ENCODE peak calls at places on chromosomes 11 and 22, in seven cellular contexts. S is adrenal gland, G is body of pancreas, Z is heart left ventricle, B is uterus, P is GM12891, R is sigmoid colon. A is an unnamed sample.

GRCh38 chr11:1916986-1917522 is 2.4 kb upstream of the TNNT3 start:
- DNase-seq in S (no peak), G (no peak), Z (peak), B (peak), P (peak), R (no peak), A (no peak)

GRCh38 chr11:10627816-10628215 is 59.4 kb upstream of the LYVE1 start:
- DNase-seq in S (no peak), G (no peak), Z (no peak), B (no peak), P (no peak), R (no peak), A (no peak)

GRCh38 chr11:45085657-45086501 is 60.6 kb upstream of the PRDM11 start:
- DNase-seq in S (no peak), G (no peak), Z (no peak), B (no peak), P (no peak), R (no peak), A (no peak)

GRCh38 chr11:100434821-100435641 is 252.1 kb upstream of the ARHGAP42 start:
- DNase-seq in S (no peak), G (no peak), Z (no peak), B (no peak), P (no peak), R (no peak), A (no peak)

GRCh38 chr11:86696004-86696403 is 23.6 kb upstream of the ME3 start:
- DNase-seq in S (no peak), G (no peak), Z (no peak), B (no peak), P (no peak), R (no peak), A (no peak)

GRCh38 chr11:99911116-99911515 is 776.0 kb upstream of the ARHGAP42 start:
- DNase-seq in S (no peak), G (no peak), Z (no peak), B (no peak), P (no peak), R (no peak), A (no peak)

GRCh38 chr11:112248216-112248615 is 12.4 kb downstream of the PLET1 start:
- DNase-seq in S (no peak), G (no peak), Z (no peak), B (no peak), P (no peak), R (no peak), A (no peak)

GRCh38 chr11:10385696-10386095 is 69.4 kb upstream of the AMPD3 start:
- DNase-seq in S (no peak), G (peak), Z (peak), B (peak), P (no peak), R (peak), A (no peak)

GRCh38 chr11:92675303-92675702 is 294.1 kb upstream of the MTNR1B start:
- DNase-seq in S (no peak), G (no peak), Z (no peak), B (no peak), P (no peak), R (no peak), A (no peak)

GRCh38 chr11:9462806-9463537 is 2.2 kb downstream of the ZNF143 start:
- DNase-seq in S (no peak), G (no peak), Z (no peak), B (no peak), P (no peak), R (no peak), A (peak)

GRCh38 chr11:9642894-9643293 is 21.0 kb upstream of the SWAP70 start:
- DNase-seq in S (no peak), G (no peak), Z (peak), B (no peak), P (no peak), R (no peak), A (no peak)

GRCh38 chr11:45563801-45564200 is 101.6 kb downstream of the CHST1 start:
- DNase-seq in S (no peak), G (no peak), Z (no peak), B (no peak), P (no peak), R (no peak), A (peak)

GRCh38 chr11:55707029-55707428 is 45.0 kb downstream of the OR4C6 start:
- DNase-seq in S (no peak), G (no peak), Z (no peak), B (no peak), P (no peak), R (no peak), A (peak)

GRCh38 chr11:1138053-1138452 is 19.7 kb upstream of the MUC5AC start:
- DNase-seq in S (no peak), G (no peak), Z (no peak), B (no peak), P (no peak), R (no peak), A (no peak)

GRCh38 chr11:102974552-102975280 is 19.2 kb upstream of the MMP13 start:
- DNase-seq in S (no peak), G (peak), Z (no peak), B (no peak), P (no peak), R (no peak), A (no peak)

GRCh38 chr11:79417069-79417920 is 23.5 kb downstream of the TENM4 start:
- DNase-seq in S (no peak), G (no peak), Z (no peak), B (no peak), P (no peak), R (no peak), A (no peak)

GRCh38 chr22:35918466-35918865 is 110.2 kb downstream of the RBFOX2 start:
- DNase-seq in S (no peak), G (no peak), Z (no peak), B (no peak), P (no peak), R (no peak), A (no peak)

GRCh38 chr11:69914286-69915150 is 95.3 kb upstream of the FGF3 start:
- DNase-seq in S (no peak), G (peak), Z (peak), B (peak), P (no peak), R (peak), A (no peak)

GRCh38 chr11:61805146-61805545 is 11.7 kb downstream of the FADS1 start:
- DNase-seq in S (no peak), G (no peak), Z (no peak), B (no peak), P (no peak), R (no peak), A (no peak)

GRCh38 chr11:3615998-3616397 is 25.8 kb downstream of the ART5 start:
- DNase-seq in S (no peak), G (no peak), Z (no peak), B (no peak), P (no peak), R (peak), A (no peak)

GRCh38 chr11:117538256-117538655 is 210.6 kb downstream of the CEP164 start:
- DNase-seq in S (no peak), G (no peak), Z (no peak), B (no peak), P (no peak), R (no peak), A (no peak)

GRCh38 chr11:16785520-16786128 is 47.2 kb downstream of the C11orf58 start:
- DNase-seq in S (peak), G (peak), Z (peak), B (peak), P (peak), R (peak), A (peak)

GRCh38 chr11:70111269-70112016 is 33.3 kb downstream of the ANO1 start:
- DNase-seq in S (no peak), G (peak), Z (peak), B (no peak), P (no peak), R (no peak), A (no peak)

GRCh38 chr22:38973289-38974169 is 8.6 kb upstream of the APOBEC3B start:
- DNase-seq in S (peak), G (peak), Z (no peak), B (no peak), P (peak), R (no peak), A (peak)

GRCh38 chr11:132640952-132641351 is 891.3 kb downstream of the OPCML start:
- DNase-seq in S (no peak), G (no peak), Z (no peak), B (no peak), P (no peak), R (no peak), A (no peak)

GRCh38 chr11:28476053-28476452 is 367.9 kb downstream of the METTL15 start:
- DNase-seq in S (no peak), G (no peak), Z (peak), B (no peak), P (no peak), R (no peak), A (no peak)

DNA sequence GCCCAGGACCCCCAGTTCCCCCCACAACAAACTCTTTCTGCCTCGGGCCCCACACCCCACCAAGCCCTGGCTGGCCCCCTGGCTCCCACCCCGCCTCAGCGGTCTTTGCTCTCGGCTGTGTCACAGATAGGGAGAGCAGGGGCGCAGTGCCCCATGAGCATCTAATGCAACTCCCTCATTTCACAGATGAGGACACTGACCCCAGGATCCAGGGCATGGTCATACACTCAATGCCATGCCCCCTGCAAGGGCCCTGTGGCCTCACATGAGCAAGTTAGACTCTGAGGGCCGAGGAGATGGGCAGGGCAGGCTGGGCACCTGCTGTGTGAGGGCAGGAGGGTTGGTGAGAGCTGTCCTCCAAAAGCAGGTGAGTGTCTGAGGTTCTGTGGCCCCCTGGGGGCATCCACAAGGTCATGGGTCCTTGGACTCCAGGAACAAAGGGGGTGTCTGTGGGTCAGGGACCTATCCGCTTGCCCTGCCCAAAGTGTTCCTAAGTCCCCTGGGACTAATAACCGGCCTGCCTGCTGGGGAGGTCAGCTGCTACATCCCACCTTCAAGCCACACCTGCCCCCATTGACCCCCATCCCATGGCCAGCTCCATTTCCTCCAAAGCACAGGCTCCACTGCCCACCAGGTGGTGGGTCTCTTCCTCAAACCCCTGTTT is 2.5 kb downstream of the MIF start:
- DNase-seq in S (no peak), G (no peak), Z (no peak), B (no peak), P (no peak), R (peak), A (peak)
- TF ChIP-seq POLR2A in S (no peak), G (no peak), Z (no peak), B (no peak), P (no peak), R (no peak), A (no peak)

GRCh38 chr22:42562684-42563083 is 8.9 kb downstream of the SERHL2 start:
- DNase-seq in S (no peak), G (no peak), Z (no peak), B (no peak), P (no peak), R (no peak), A (peak)

GRCh38 chr22:42561856-42562255 is 8.1 kb downstream of the SERHL2 start:
- DNase-seq in S (no peak), G (no peak), Z (no peak), B (no peak), P (no peak), R (no peak), A (no peak)

GRCh38 chr22:42562282-42562681 is 8.5 kb downstream of the SERHL2 start:
- DNase-seq in S (no peak), G (no peak), Z (no peak), B (no peak), P (peak), R (no peak), A (no peak)

GRCh38 chr22:42564699-42565098 is 10.9 kb downstream of the SERHL2 start:
- DNase-seq in S (no peak), G (no peak), Z (no peak), B (no peak), P (no peak), R (no peak), A (no peak)

GRCh38 chr22:42565956-42566355 is 12.2 kb downstream of the SERHL2 start:
- DNase-seq in S (no peak), G (no peak), Z (no peak), B (no peak), P (no peak), R (no peak), A (no peak)
- TF ChIP-seq POLR2A in S (no peak), G (no peak), Z (no peak), B (no peak), P (no peak), R (no peak), A (no peak)

GRCh38 chr11:64778223-64778472 is 194 bp downstream of the SF1 start:
- DNase-seq in S (no peak), G (no peak), Z (no peak), B (no peak), P (no peak), R (no peak), A (no peak)
- TF ChIP-seq POLR2A in S (no peak), G (no peak), Z (no peak), B (no peak), P (no peak), R (no peak), A (no peak)

DNA sequence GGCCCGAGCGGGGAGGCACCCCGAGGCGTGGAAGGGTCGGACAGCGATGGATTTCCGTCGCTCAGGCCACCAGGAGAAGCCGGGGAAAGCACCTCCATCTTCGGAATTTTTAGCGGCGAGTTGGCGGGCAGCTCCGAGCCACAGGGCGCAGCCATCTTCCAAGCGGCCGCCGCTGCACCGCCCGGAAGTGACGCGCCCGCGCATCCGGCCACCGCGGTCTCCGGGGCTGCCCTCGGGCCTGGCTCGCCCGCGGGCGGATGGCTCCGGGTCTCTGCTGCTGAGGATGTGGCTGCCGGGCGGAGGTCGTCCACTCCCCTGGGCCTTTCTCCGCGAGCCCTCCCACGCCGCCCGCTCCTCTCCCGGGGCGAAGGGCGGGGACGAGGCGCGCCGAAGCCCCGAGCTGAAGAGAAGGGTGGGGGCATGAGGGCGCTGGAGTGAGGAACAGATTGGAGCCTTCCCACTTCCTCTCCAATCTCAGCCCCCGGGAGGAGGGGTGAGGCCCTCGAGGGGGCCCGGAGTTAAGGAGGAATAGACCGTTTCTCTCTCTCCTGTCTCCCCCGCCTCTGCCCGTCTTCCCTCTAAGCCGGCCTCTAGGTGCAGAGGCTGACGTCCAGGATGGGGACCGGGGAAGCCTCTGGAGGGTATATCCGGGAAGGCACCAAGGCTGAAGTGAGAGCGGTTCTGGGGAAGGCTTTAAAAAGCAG is at the start of gene MSANTD2:
- DNase-seq in S (peak), G (peak), Z (peak), B (peak), P (peak), R (peak), A (peak)
- TF ChIP-seq POLR2A in S (peak), G (peak), Z (no peak), B (peak), P (peak), R (peak), A (peak)

A was measured in erythroblast.